ENCODE peak calls at places on chromosome 11, in six cellular contexts. G is stimulated activated CD8-positive, alpha-beta memory T cell treated with anti-CD3 and anti-CD28 coated beads, Interleukin-2, amount 100 ng/mL, for 1 hour; F is A673; V is RPMI7951; N is NCI-H774; P is heart right ventricle. X is an unnamed sample.

GRCh38 chr11:67301951-67302516 is 1.3 kb upstream of the SSH3 start:
- DNase-seq in P (peak; percentile 62), G (no peak), V (peak; percentile 20), F (peak; percentile 80), N (no peak), X (no peak)

GRCh38 chr11:12182650-12183511 is 72.5 kb downstream of the MICAL2 start:
- DNase-seq in V (peak; percentile 99), F (no peak), P (no peak), N (no peak), G (no peak), X (no peak)

GRCh38 chr11:117011541-117011908 is 86.7 kb downstream of the SIK3 start:
- DNase-seq in V (peak; percentile 70), G (no peak), F (peak; percentile 75), N (no peak), P (no peak), X (no peak)

GRCh38 chr11:66466225-66467033 is at the start of gene PELI3:
- DNase-seq in N (peak; percentile 90), V (peak; percentile 84), F (peak; percentile 95), P (peak; percentile 97), G (peak; percentile 93), X (peak; percentile 98)

GRCh38 chr11:47433157-47433556 is 6.9 kb upstream of the PSMC3 start:
- DNase-seq in V (no peak), P (no peak), G (no peak), F (no peak), N (no peak), X (no peak)

GRCh38 chr11:110184974-110185597 is 91.9 kb downstream of the ZC3H12C start:
- DNase-seq in G (no peak), N (no peak), F (no peak), V (peak; percentile 35), P (no peak), X (no peak)

GRCh38 chr11:109547356-109548027 is 125.5 kb downstream of the C11orf87 start:
- DNase-seq in N (no peak), G (no peak), V (peak; percentile 73), P (no peak), F (peak; percentile 55), X (no peak)

GRCh38 chr11:95559899-95560298 is 229.7 kb downstream of the FAM76B start:
- DNase-seq in F (no peak), V (no peak), N (no peak), G (no peak), P (no peak), X (no peak)

GRCh38 chr11:33377852-33378385 is 120.7 kb downstream of the HIPK3 start:
- DNase-seq in V (no peak), P (no peak), G (no peak), N (no peak), F (no peak), X (no peak)

GRCh38 chr11:104772806-104773241 is 125.4 kb downstream of the CASP12 start:
- DNase-seq in G (no peak), F (peak; percentile 91), N (no peak), V (peak; percentile 47), P (no peak), X (peak; percentile 65)

GRCh38 chr11:27358306-27358705 is 4.7 kb downstream of the CCDC34 start:
- DNase-seq in V (no peak), N (no peak), P (no peak), G (no peak), F (no peak), X (no peak)

GRCh38 chr11:35192347-35192746 is 53.4 kb downstream of the CD44 start:
- DNase-seq in P (peak; percentile 53), V (peak; percentile 64), G (no peak), N (no peak), F (no peak), X (peak; percentile 73)

GRCh38 chr11:73983764-73984543 is 1.3 kb upstream of the UCP2 start:
- DNase-seq in P (no peak), F (no peak), N (no peak), G (no peak), V (no peak), X (no peak)

GRCh38 chr11:67563354-67564114 is 20.1 kb upstream of the GSTP1 start:
- DNase-seq in G (no peak), V (peak; percentile 76), F (no peak), P (peak; percentile 38), N (no peak), X (peak; percentile 32)

GRCh38 chr11:109697140-109697843 is 275.3 kb downstream of the C11orf87 start:
- DNase-seq in G (no peak), V (peak; percentile 23), F (peak; percentile 75), N (peak; percentile 69), P (no peak), X (no peak)

GRCh38 chr11:30497600-30497999 is 88.6 kb downstream of the MPPED2 start:
- DNase-seq in P (no peak), V (no peak), F (no peak), N (no peak), G (no peak), X (no peak)

GRCh38 chr11:75268626-75269366 is 28.2 kb downstream of the TPBGL start:
- DNase-seq in G (no peak), P (no peak), V (no peak), N (no peak), F (no peak), X (no peak)

GRCh38 chr11:7571640-7572000 is 57.8 kb downstream of the PPFIBP2 start:
- DNase-seq in F (peak; percentile 70), P (peak; percentile 56), N (peak; percentile 70), G (no peak), V (peak; percentile 49), X (peak; percentile 52)

GRCh38 chr11:28346721-28347120 is 238.5 kb downstream of the METTL15 start:
- DNase-seq in F (no peak), P (no peak), N (no peak), V (no peak), G (no peak), X (no peak)

GRCh38 chr11:120139316-120140069 is 1.6 kb upstream of the TRIM29 start:
- DNase-seq in V (no peak), N (no peak), G (no peak), F (no peak), P (no peak), X (no peak)

GRCh38 chr11:124174001-124174400 is 9.1 kb upstream of the OR10D3 start:
- DNase-seq in P (no peak), G (no peak), N (peak; percentile 97), V (peak; percentile 58), F (peak; percentile 77), X (peak; percentile 10)

GRCh38 chr11:13260196-13260962 is 17.2 kb upstream of the BMAL1 start:
- DNase-seq in G (no peak), V (no peak), F (no peak), P (no peak), N (no peak), X (no peak)

GRCh38 chr11:83454674-83455073 is 168.5 kb upstream of the CCDC90B start:
- DNase-seq in F (no peak), P (no peak), G (no peak), N (no peak), V (no peak), X (no peak)

GRCh38 chr11:61969838-61970452 is 2.5 kb upstream of the FTH1 start:
- DNase-seq in F (peak; percentile 73), P (no peak), V (peak; percentile 77), G (no peak), N (no peak), X (no peak)

GRCh38 chr11:83819936-83820549 is 533.9 kb upstream of the CCDC90B start:
- DNase-seq in P (no peak), V (peak; percentile 56), G (no peak), F (peak; percentile 90), N (peak; percentile 44), X (peak; percentile 69)

GRCh38 chr11:117390743-117391142 is 63.1 kb downstream of the CEP164 start:
- DNase-seq in N (no peak), P (no peak), V (no peak), F (no peak), G (no peak), X (no peak)

GRCh38 chr11:8360086-8360828 is 96.6 kb upstream of the LMO1 start:
- DNase-seq in G (no peak), P (no peak), F (no peak), N (no peak), V (peak; percentile 28), X (no peak)

GRCh38 chr11:114171257-114172054 is 111.9 kb downstream of the ZBTB16 start:
- DNase-seq in V (peak; percentile 17), G (no peak), P (peak; percentile 93), N (no peak), F (no peak), X (no peak)

GRCh38 chr11:134559617-134559992 is 147.6 kb upstream of the B3GAT1 start:
- DNase-seq in P (no peak), N (no peak), F (no peak), G (no peak), V (no peak), X (no peak)

GRCh38 chr11:15970506-15971214 is 385.7 kb downstream of the SOX6 start:
- DNase-seq in P (no peak), G (no peak), F (no peak), N (no peak), V (no peak), X (no peak)

GRCh38 chr11:114166389-114166788 is 106.9 kb downstream of the ZBTB16 start:
- DNase-seq in G (no peak), P (no peak), V (no peak), N (no peak), F (no peak), X (no peak)

GRCh38 chr11:47154738-47155570 is 21.7 kb downstream of the ARFGAP2 start:
- DNase-seq in V (no peak), G (no peak), P (no peak), F (no peak), N (no peak), X (peak; percentile 68)

GRCh38 chr11:1939006-1939626 is 8.0 kb upstream of the MRPL23 start:
- DNase-seq in N (no peak), F (no peak), V (no peak), P (peak; percentile 34), G (no peak), X (no peak)